ENCODE peak calls at places on chromosomes 4 and X, in nine cellular contexts. L is right lobe of liver, Y is Peyer's patch, U is upper lobe of right lung, P is transverse colon, Z is neural progenitor cell, Q is A549, M is astrocyte, F is IMR-90. E is an unnamed sample. For H3K4me1, the result is how much of the 10 kb centered on the place peaks cover.

GRCh38 chr4:181962321-181962720 is 280.9 kb upstream of the TENM3 start:
- DNase-seq in F (no peak), Z (no peak), Y (no peak), M (peak), U (no peak), L (no peak), P (no peak), Q (no peak), E (no peak)

GRCh38 chrX:11209798-11210197 is 83.4 kb upstream of the AMELX start:
- DNase-seq in M (no peak), P (no peak), Y (no peak), Z (no peak), F (no peak), L (no peak), Q (no peak), U (no peak), E (no peak)

GRCh38 chr4:173367285-173367684 is 3.5 kb upstream of the SAP30 start:
- DNase-seq in F (peak), U (no peak), M (no peak), L (no peak), Y (no peak), Q (no peak), P (no peak), Z (no peak), E (no peak)

GRCh38 chr4:6087669-6088068 is 69.4 kb upstream of the C4orf50 start:
- DNase-seq in M (no peak), F (peak), Q (peak), Z (peak), Y (no peak), L (peak), U (no peak), P (no peak), E (no peak)

GRCh38 chr4:13783800-13784411 is 156.4 kb upstream of the BOD1L1 start:
- DNase-seq in Q (no peak), U (no peak), Y (no peak), Z (peak), P (no peak), M (peak), L (no peak), F (no peak), E (no peak)

GRCh38 chrX:21711848-21712197 is 46.1 kb downstream of the SMPX start:
- DNase-seq in Q (no peak), U (no peak), L (no peak), F (no peak), Z (no peak), M (no peak), Y (no peak), P (no peak), E (no peak)

GRCh38 chr4:38654273-38654672 is 9.7 kb upstream of the KLF3 start:
- DNase-seq in F (no peak), Z (no peak), M (no peak), L (no peak), U (no peak), Q (no peak), P (no peak), Y (no peak), E (no peak)

GRCh38 chr4:68476191-68476590 is 28.9 kb downstream of the TMPRSS11E start:
- DNase-seq in P (no peak), U (no peak), F (no peak), L (no peak), Q (no peak), M (peak), Z (no peak), Y (no peak), E (no peak)

GRCh38 chrX:78517124-78517523 is 142.0 kb downstream of the RTL3 start:
- DNase-seq in P (no peak), M (peak), F (no peak), L (no peak), Q (no peak), Y (no peak), U (no peak), Z (no peak), E (no peak)

GRCh38 chr4:26717332-26717731 is 133.4 kb downstream of the TBC1D19 start:
- DNase-seq in L (no peak), U (no peak), F (peak), Q (no peak), Y (no peak), M (peak), P (no peak), Z (no peak), E (no peak)

GRCh38 chr4:48212165-48212564 is 57.5 kb downstream of the TEC start:
- DNase-seq in Y (no peak), L (no peak), P (no peak), U (no peak), Z (no peak), Q (no peak), M (no peak), F (no peak), E (no peak)

GRCh38 chr4:13892739-13893105 is 265.2 kb upstream of the BOD1L1 start:
- DNase-seq in Z (no peak), M (peak), P (no peak), F (peak), Q (peak), U (no peak), Y (no peak), L (no peak), E (no peak)

GRCh38 chr4:7323872-7324650 is 110.7 kb downstream of the PSAPL1 start:
- DNase-seq in Q (peak), P (no peak), Z (peak), Y (no peak), L (peak), M (no peak), U (no peak), F (no peak), E (no peak)

GRCh38 chr4:123046096-123046495 is 123.7 kb upstream of the NUDT6 start:
- DNase-seq in L (no peak), U (no peak), F (no peak), Y (no peak), Q (no peak), P (no peak), M (no peak), Z (no peak), E (no peak)

GRCh38 chr4:183352546-183352945 is 30.3 kb upstream of the CLDN24 start:
- DNase-seq in Z (no peak), L (no peak), Y (no peak), U (no peak), Q (no peak), P (no peak), M (no peak), F (no peak), E (no peak)

GRCh38 chr4:2259541-2260267 is 2.2 kb downstream of the MXD4 start:
- DNase-seq in L (peak), M (no peak), Y (peak), U (peak), Z (no peak), F (no peak), Q (no peak), P (peak), E (peak)

GRCh38 chr4:185774815-185775684 is 36.9 kb downstream of the SORBS2 start:
- DNase-seq in L (no peak), M (peak), F (peak), U (peak), Z (peak), P (no peak), Q (peak), Y (no peak), E (no peak)

GRCh38 chrX:136192135-136192534 is 44.8 kb downstream of the FHL1 start:
- DNase-seq in U (no peak), P (no peak), L (no peak), F (no peak), M (no peak), Y (no peak), Q (no peak), Z (no peak), E (no peak)

GRCh38 chrX:136186023-136186413 is 38.7 kb downstream of the FHL1 start:
- DNase-seq in L (no peak), Q (no peak), Z (no peak), M (no peak), F (no peak), Y (no peak), P (no peak), U (no peak), E (no peak)

GRCh38 chrX:136190038-136190437 is 42.7 kb downstream of the FHL1 start:
- DNase-seq in Z (no peak), F (no peak), M (no peak), Y (no peak), L (no peak), P (no peak), Q (no peak), U (no peak), E (no peak)

GRCh38 chrX:136191171-136191570 is 43.8 kb downstream of the FHL1 start:
- DNase-seq in P (no peak), Z (no peak), Y (no peak), M (no peak), Q (no peak), U (no peak), L (no peak), F (no peak), E (no peak)

GRCh38 chrX:136189222-136189621 is 41.9 kb downstream of the FHL1 start:
- DNase-seq in Q (no peak), P (no peak), Z (no peak), Y (no peak), U (no peak), L (peak), M (no peak), F (no peak), E (no peak)
- H3K4me1 ChIP-seq in Q (under half), P (under half), Z (under half), Y (under half), U (under half), L (under half), M (under half), F (under half), E (under half)

GRCh38 chrX:83759872-83760271 is 101.1 kb upstream of the CYLC1 start:
- DNase-seq in Y (no peak), M (no peak), Q (peak), L (no peak), P (no peak), F (peak), U (no peak), Z (peak), E (no peak)
- TF ChIP-seq CTCF in Y (no peak), M (no peak), Q (peak), L (peak), P (no peak), F (peak), U (peak), Z (peak), E (no peak)

DNA sequence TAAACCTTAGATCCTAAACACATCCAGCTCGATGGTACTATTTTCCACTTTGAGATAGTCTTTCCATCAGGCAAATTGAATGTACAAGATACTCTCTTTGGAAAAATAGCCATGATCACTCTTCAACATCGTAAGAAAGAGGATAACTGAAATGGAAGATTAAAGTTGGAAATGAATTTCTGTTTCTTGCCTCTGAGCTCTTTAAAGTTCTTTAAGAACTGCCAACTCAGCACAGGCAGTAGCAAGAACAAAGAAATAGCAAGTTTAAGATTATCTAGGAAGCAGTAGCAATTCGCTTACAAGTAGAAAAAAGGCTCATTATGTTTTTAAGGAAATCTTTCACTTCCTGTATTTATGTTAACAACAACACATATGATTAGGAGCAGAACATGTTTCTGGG is 127.6 kb downstream of the CDS1 start:
- DNase-seq in U (no peak), L (no peak), Z (no peak), F (no peak), Y (no peak), P (no peak), Q (no peak), M (no peak), E (no peak)
- H3K4me1 ChIP-seq in U (under half), L (under half), Z (under half), F (under half), Y (under half), P (under half), Q (under half), M (under half), E (under half)

GRCh38 chrX:80808854-80809493 is 703 bp downstream of the BRWD3 start:
- DNase-seq in P (peak), Q (peak), Z (peak), U (peak), F (no peak), L (no peak), M (no peak), Y (peak), E (peak)

GRCh38 chrX:80816051-80816450 is 6.4 kb upstream of the BRWD3 start:
- DNase-seq in F (no peak), L (no peak), Z (no peak), Q (no peak), Y (no peak), U (no peak), M (no peak), P (no peak), E (no peak)

GRCh38 chrX:80810365-80810978 is 795 bp upstream of the BRWD3 start:
- DNase-seq in Z (no peak), F (no peak), Q (peak), Y (no peak), M (no peak), L (no peak), P (no peak), U (no peak), E (peak)

GRCh38 chrX:80808160-80808735 is 1.4 kb downstream of the BRWD3 start:
- DNase-seq in Z (peak), M (peak), F (peak), P (peak), L (peak), Y (peak), Q (peak), U (peak), E (peak)

DNA sequence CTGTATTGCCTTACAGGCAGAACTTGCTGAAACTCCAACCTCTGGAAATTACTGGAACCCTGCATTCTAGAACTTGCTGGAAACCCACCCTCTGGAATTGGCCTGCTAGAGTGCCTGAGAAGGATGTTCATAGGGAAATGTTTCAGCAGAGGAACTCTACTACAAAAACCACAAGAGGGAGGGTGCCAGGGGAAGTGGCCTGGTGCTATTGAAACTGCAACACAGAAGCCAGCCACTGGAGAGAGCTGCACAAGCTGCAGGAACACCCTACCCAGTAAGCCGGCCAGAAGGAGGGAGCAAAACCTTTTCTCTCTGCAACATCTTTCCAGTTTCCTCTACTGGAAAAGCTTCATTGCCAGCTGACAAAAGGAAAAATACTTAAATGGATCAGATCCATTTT is 2.5 kb upstream of the BRWD3 start:
- DNase-seq in P (peak), Z (peak), Q (peak), U (no peak), Y (no peak), M (peak), F (peak), L (no peak), E (no peak)
- TF ChIP-seq CTCF in P (no peak), Z (peak), Q (no peak), U (no peak), Y (no peak), M (no peak), F (no peak), L (no peak), E (no peak)